ENCODE peak calls at places on chromosomes 5 and 9, in four cellular contexts. A is epithelial cell of esophagus, J is progenitor cell of endocrine pancreas, H is fibroblast of villous mesenchyme. K is an unnamed sample.

GRCh38 chr5:73381587-73382411 is 66.8 kb downstream of the FOXD1 start:
- DNase-seq in A (no peak), J (no peak), H (no peak), K (no peak)

GRCh38 chr9:15144567-15145174 is 162.3 kb downstream of the TTC39B start:
- DNase-seq in A (peak; percentile 89), J (no peak), H (peak; percentile 44), K (no peak)

GRCh38 chr5:31133488-31133887 is 60.0 kb upstream of the CDH6 start:
- DNase-seq in A (peak; percentile 74), J (no peak), H (no peak), K (no peak)

GRCh38 chr5:173161148-173161547 is 16.8 kb downstream of the BNIP1 start:
- DNase-seq in A (no peak), J (no peak), H (no peak), K (no peak)

GRCh38 chr9:32300373-32300772 is 84.1 kb upstream of the ACO1 start:
- DNase-seq in A (no peak), J (no peak), H (no peak), K (no peak)

GRCh38 chr9:136644593-136645342 is 17.9 kb upstream of the EGFL7 start:
- DNase-seq in A (peak; percentile 66), J (peak; percentile 58), H (peak; percentile 86), K (peak; percentile 78)

GRCh38 chr9:70534058-70534457 is 119.6 kb upstream of the KLF9 start:
- DNase-seq in A (peak; percentile 15), J (no peak), H (peak; percentile 42), K (no peak)

GRCh38 chr9:78549711-78550110 is 252.8 kb downstream of the PSAT1 start:
- DNase-seq in A (no peak), J (no peak), H (no peak), K (no peak)

GRCh38 chr5:170315154-170315553 is 17.6 kb upstream of the LCP2 start:
- DNase-seq in A (peak; percentile 4), J (no peak), H (peak; percentile 13), K (no peak)

GRCh38 chr9:91111876-91112275 is 249.8 kb downstream of the AUH start:
- DNase-seq in A (no peak), J (no peak), H (no peak), K (no peak)

GRCh38 chr5:43711496-43711895 is 108.5 kb downstream of the NNT start:
- DNase-seq in A (peak; percentile 42), J (no peak), H (peak; percentile 27), K (no peak)

GRCh38 chr5:168683927-168684295 is 104.7 kb upstream of the PANK3 start:
- DNase-seq in A (no peak), J (no peak), H (no peak), K (no peak)

GRCh38 chr5:168679515-168679920 is 100.3 kb upstream of the PANK3 start:
- DNase-seq in A (peak; percentile 78), J (peak; percentile 72), H (peak; percentile 75), K (peak; percentile 39)

GRCh38 chr5:168683247-168683926 is 104.2 kb upstream of the PANK3 start:
- DNase-seq in A (no peak), J (no peak), H (no peak), K (no peak)

GRCh38 chr5:168680395-168680794 is 101.2 kb upstream of the PANK3 start:
- DNase-seq in A (no peak), J (no peak), H (no peak), K (no peak)

DNA sequence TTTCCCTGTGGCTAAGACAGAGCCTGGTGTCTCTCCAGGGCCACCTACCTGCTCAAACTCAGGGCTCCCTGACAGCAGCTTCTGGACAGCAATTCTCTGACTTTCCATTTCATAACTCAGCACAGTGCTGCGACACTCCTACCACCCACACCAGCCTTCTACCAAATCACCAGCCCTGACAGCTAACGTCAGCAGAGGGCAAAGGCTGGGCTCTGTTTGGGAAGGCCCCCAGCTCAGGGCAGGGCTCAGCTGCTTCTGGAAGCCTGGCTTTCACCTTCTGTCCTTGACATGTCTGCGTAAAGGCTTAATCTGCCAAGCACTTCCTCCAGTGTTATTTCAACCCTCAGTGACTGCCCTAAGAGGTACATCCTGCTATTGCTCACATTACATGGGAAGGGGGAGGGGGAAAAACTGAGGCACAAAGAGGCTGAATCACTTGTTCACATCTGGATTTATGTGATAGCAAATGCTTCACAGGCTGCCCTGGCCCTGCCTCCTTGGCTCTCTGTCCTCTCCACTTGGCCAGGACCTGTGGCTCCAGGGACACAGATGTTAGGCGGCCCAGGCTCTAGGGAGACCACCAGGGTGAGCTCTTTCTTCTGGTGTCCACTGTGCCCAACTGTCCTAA is 102.5 kb upstream of the PANK3 start:
- DNase-seq in A (peak; percentile 58), J (no peak), H (peak; percentile 70), K (no peak)
- TF ChIP-seq CTCF in A (no peak), J (no peak), H (no peak), K (no peak)

GRCh38 chr5:154648229-154648628 is 106.9 kb upstream of the LARP1 start:
- DNase-seq in A (no peak), J (no peak), H (no peak), K (no peak)

GRCh38 chr5:154646841-154647759 is 108.1 kb upstream of the LARP1 start:
- DNase-seq in A (peak; percentile 73), J (peak; percentile 36), H (peak; percentile 21), K (no peak)

GRCh38 chr5:154644745-154645411 is 110.3 kb upstream of the LARP1 start:
- DNase-seq in A (no peak), J (no peak), H (no peak), K (no peak)

GRCh38 chr5:154647760-154648143 is 107.4 kb upstream of the LARP1 start:
- DNase-seq in A (no peak), J (no peak), H (peak; percentile 33), K (no peak)

GRCh38 chr5:154642499-154643245 is 112.5 kb upstream of the LARP1 start:
- DNase-seq in A (peak; percentile 56), J (no peak), H (no peak), K (no peak)
- TF ChIP-seq CTCF in A (peak; percentile 85), J (no peak), H (peak; percentile 58), K (no peak)

GRCh38 chr5:41435276-41435675 is 75.1 kb downstream of the PLCXD3 start:
- DNase-seq in A (no peak), J (no peak), H (no peak), K (no peak)

GRCh38 chr5:41432481-41433253 is 77.7 kb downstream of the PLCXD3 start:
- DNase-seq in A (no peak), J (no peak), H (no peak), K (no peak)

GRCh38 chr5:41433552-41434181 is 76.7 kb downstream of the PLCXD3 start:
- DNase-seq in A (peak; percentile 32), J (no peak), H (peak; percentile 7), K (no peak)
- TF ChIP-seq CTCF in A (peak; percentile 58), J (peak; percentile 71), H (peak; percentile 54), K (no peak)

DNA sequence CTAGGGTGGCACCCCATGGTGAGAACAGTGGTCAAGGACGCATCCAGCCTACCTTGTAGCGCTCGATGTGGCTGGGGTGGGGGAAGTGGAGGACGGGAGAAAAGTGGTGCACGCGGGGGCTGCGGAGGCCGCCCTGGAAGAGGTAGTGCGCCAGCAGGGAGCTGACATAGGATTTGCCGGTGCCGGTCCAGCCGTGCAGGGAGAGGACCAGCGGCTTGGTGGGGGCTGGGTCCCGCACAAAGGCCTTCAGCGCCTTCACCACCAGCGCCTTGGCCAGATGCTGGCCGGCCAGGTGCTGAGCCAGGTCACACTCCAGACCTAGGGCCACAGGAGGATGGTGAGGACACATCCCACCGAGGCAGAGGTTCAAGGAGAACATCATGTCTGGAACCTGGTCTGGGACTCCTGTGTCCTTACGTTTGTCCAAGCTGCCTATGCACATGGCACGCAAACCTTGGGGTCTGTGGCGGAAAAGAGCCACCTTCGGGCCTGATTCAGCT is 797 bp downstream of the TOR2A start:
- DNase-seq in A (no peak), J (no peak), H (no peak), K (no peak)
- TF ChIP-seq CTCF in A (no peak), J (no peak), H (no peak), K (no peak)

K was measured in breast epithelium.